ENCODE peak calls at places on chromosome 11, in five cellular contexts. F, Q, Y, K and I are unnamed samples.

GRCh38 chr11:131118247-131118646 is 202.0 kb upstream of the SNX19 start:
- DNase-seq in F (no peak), Q (no peak), Y (no peak), K (no peak), I (no peak)

GRCh38 chr11:14249121-14249963 is 109.6 kb downstream of the RRAS2 start:
- DNase-seq in F (peak; percentile 57), Q (peak; percentile 71), Y (no peak), K (peak; percentile 71), I (peak; percentile 86)

GRCh38 chr11:68373189-68373809 is 60.9 kb downstream of the LRP5 start:
- DNase-seq in F (peak; percentile 53), Q (no peak), Y (no peak), K (no peak), I (no peak)

GRCh38 chr11:125402436-125402835 is 93.6 kb downstream of the FEZ1 start:
- DNase-seq in F (peak; percentile 80), Q (no peak), Y (no peak), K (no peak), I (no peak)

GRCh38 chr11:122723576-122723975 is 68.1 kb downstream of the UBASH3B start:
- DNase-seq in F (no peak), Q (no peak), Y (no peak), K (no peak), I (no peak)

GRCh38 chr11:126062679-126063509 is at the start of gene CDON:
- DNase-seq in F (peak; percentile 91), Q (peak; percentile 93), Y (peak; percentile 87), K (peak; percentile 97), I (peak; percentile 89)

GRCh38 chr11:93100211-93100610 is 97.6 kb downstream of the SLC36A4 start:
- DNase-seq in F (no peak), Q (no peak), Y (no peak), K (no peak), I (no peak)

GRCh38 chr11:117861151-117862018 is 15.1 kb downstream of the FXYD6 start:
- DNase-seq in F (no peak), Q (peak; percentile 96), Y (peak; percentile 75), K (peak; percentile 66), I (no peak)

GRCh38 chr11:117876341-117877119 is at the start of gene FXYD6:
- DNase-seq in F (peak; percentile 74), Q (peak; percentile 76), Y (no peak), K (peak; percentile 85), I (no peak)

GRCh38 chr11:62922653-62923371 is 1.6 kb upstream of the CHRM1 start:
- DNase-seq in F (no peak), Q (no peak), Y (no peak), K (no peak), I (peak; percentile 65)

GRCh38 chr11:66593650-66594049 is 665 bp downstream of the CCS start:
- DNase-seq in F (no peak), Q (no peak), Y (no peak), K (no peak), I (no peak)

GRCh38 chr11:73308003-73308962 is at the start of gene ARHGEF17:
- DNase-seq in F (peak; percentile 91), Q (peak; percentile 89), Y (no peak), K (peak; percentile 90), I (no peak)

GRCh38 chr11:109864161-109864661 is 229.0 kb upstream of the ZC3H12C start:
- DNase-seq in F (peak; percentile 15), Q (no peak), Y (no peak), K (no peak), I (peak; percentile 99)

GRCh38 chr11:457071-457760 is 7.1 kb downstream of the PTDSS2 start:
- DNase-seq in F (no peak), Q (no peak), Y (no peak), K (no peak), I (no peak)

GRCh38 chr11:11992257-11992690 is 16.2 kb downstream of the DKK3 start:
- DNase-seq in F (peak; percentile 66), Q (no peak), Y (no peak), K (no peak), I (peak; percentile 90)

GRCh38 chr11:2772544-2773031 is 72.8 kb upstream of the KCNQ1OT1 start:
- DNase-seq in F (peak; percentile 73), Q (no peak), Y (no peak), K (no peak), I (no peak)

GRCh38 chr11:13184295-13184794 is 93.2 kb upstream of the BMAL1 start:
- DNase-seq in F (no peak), Q (no peak), Y (no peak), K (no peak), I (no peak)

GRCh38 chr11:9714540-9714939 is 50.7 kb downstream of the SWAP70 start:
- DNase-seq in F (no peak), Q (no peak), Y (no peak), K (no peak), I (no peak)

GRCh38 chr11:73001615-73002014 is 140.5 kb downstream of the FCHSD2 start:
- DNase-seq in F (no peak), Q (no peak), Y (no peak), K (no peak), I (no peak)

GRCh38 chr11:76823481-76824028 is 37.2 kb upstream of the ACER3 start:
- DNase-seq in F (peak; percentile 82), Q (peak; percentile 43), Y (no peak), K (no peak), I (peak; percentile 86)

GRCh38 chr11:41301023-41301422 is 158.4 kb downstream of the LRRC4C start:
- DNase-seq in F (no peak), Q (no peak), Y (no peak), K (no peak), I (no peak)

GRCh38 chr11:94776351-94777321 is 8.5 kb downstream of the AMOTL1 start:
- DNase-seq in F (peak; percentile 68), Q (no peak), Y (no peak), K (no peak), I (peak; percentile 81)

GRCh38 chr11:78651923-78652602 is 77.4 kb upstream of the NARS2 start:
- DNase-seq in F (no peak), Q (no peak), Y (no peak), K (no peak), I (no peak)

GRCh38 chr11:827861-828167 is at the start of gene CRACR2B:
- DNase-seq in F (no peak), Q (no peak), Y (no peak), K (no peak), I (no peak)

GRCh38 chr11:67302571-67303131 is 679 bp upstream of the SSH3 start:
- DNase-seq in F (peak; percentile 64), Q (peak; percentile 85), Y (no peak), K (no peak), I (peak; percentile 80)

GRCh38 chr11:120807414-120808150 is 216.3 kb upstream of the TBCEL start:
- DNase-seq in F (peak; percentile 93), Q (peak; percentile 38), Y (no peak), K (peak; percentile 24), I (peak; percentile 84)

GRCh38 chr11:69892237-69892985 is 73.2 kb upstream of the FGF3 start:
- DNase-seq in F (peak; percentile 26), Q (peak; percentile 89), Y (peak; percentile 63), K (no peak), I (no peak)

DNA sequence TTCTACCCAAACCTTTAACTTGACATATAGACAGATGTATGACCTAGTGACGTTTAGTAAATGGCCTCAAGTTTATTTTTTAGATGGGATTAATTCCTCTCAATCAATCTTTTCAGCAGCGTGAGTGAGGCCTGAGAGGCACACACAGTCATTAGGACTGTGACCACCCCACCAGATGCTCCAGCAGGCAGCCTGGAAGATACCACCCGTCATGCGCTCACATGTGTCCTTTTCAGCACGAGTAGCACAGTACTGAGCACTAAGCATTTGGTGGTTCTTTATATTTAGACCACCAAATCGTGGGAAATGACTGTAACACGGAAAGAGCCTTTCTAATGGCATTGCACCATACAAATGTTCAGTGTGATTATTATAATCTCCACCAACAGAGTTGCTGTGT is 354.6 kb upstream of the DDI1 start:
- DNase-seq in F (no peak), Q (no peak), Y (no peak), K (no peak), I (no peak)
- H2BK12ac ChIP-seq in F (no peak overlapping the region), Q (no peak overlapping the region), Y (peak overlapping the region; percentile 41), K (no peak overlapping the region), I (peak overlapping the region; percentile 89)

GRCh38 chr11:100632970-100633452 is 54.1 kb upstream of the ARHGAP42 start:
- DNase-seq in F (peak; percentile 75), Q (no peak), Y (no peak), K (no peak), I (no peak)
- H2BK120ac ChIP-seq in F (no peak overlapping the region), Q (no peak overlapping the region), Y (no peak overlapping the region), K (no peak overlapping the region), I (peak overlapping the region; percentile 17)

DNA sequence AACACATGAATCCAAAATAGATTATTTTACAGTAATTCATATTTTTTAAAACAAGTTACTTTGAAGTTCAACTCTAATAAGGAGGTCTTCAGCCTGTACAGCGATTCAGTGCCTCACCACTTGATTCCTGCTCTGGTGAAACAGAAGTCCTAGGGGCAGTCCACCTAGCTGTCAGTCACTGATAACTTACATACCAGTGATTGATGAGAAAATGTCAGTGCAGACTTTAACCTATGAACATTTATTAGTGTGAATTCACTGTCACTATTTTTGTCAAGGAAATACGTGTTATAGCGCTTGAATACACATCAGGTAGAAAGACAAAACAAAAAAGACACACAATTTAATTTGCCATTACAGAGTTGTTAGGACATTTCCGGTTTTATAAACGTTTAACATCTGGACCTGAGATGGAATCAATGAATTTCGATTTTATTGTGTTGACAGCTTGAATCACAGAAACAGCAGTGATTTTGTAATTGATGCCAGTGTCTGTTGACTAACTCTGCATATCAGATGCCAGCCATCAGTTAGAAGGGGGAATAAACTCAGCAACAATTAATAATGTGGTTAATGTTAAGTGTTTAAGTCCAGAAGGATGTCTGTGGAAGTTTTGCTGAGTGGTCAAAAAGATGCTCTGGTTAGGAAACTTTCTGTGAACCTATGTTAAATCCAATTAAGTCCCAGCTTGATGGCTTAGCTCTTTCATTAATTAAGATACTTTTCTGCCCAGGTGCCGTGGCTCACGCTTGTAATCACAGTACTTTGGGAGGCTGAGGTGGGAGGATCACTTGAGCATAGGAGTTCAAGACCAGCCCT is 34.5 kb downstream of the ELF5 start:
- DNase-seq in F (no peak), Q (no peak), Y (no peak), K (no peak), I (no peak)
- H2AFZ ChIP-seq in F (no peak overlapping the region), Q (no peak overlapping the region), Y (no peak overlapping the region), K (no peak overlapping the region), I (no peak overlapping the region)

GRCh38 chr11:119743041-119743440 is 14.0 kb upstream of the NECTIN1 start:
- DNase-seq in F (no peak), Q (no peak), Y (no peak), K (no peak), I (no peak)

GRCh38 chr11:119744577-119744976 is 15.6 kb upstream of the NECTIN1 start:
- DNase-seq in F (no peak), Q (no peak), Y (no peak), K (no peak), I (no peak)

GRCh38 chr11:119745776-119746535 is 17.0 kb upstream of the NECTIN1 start:
- DNase-seq in F (no peak), Q (no peak), Y (no peak), K (no peak), I (no peak)

GRCh38 chr11:119742263-119742861 is 13.4 kb upstream of the NECTIN1 start:
- DNase-seq in F (peak; percentile 19), Q (peak; percentile 80), Y (no peak), K (peak; percentile 44), I (no peak)

DNA sequence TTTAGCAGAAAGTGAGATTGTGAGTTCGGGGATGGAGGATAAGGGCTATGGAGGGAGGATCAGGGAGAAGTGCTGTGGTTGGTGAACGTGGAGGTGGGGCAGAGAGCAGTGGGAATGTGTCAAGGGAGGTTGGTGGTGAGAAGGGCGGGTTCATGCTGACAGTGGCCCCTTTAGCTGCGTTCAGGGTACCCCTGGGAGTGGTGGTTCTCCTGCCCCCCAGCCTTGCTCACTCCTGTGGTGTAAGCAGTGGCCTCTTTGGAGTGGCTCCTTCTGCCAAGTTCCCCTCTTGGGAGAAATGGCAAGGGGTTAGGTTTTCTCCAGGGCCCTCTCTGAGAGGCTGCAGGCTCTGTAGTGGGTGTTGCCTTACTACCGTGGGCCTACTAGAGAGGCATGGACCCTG is 16.1 kb upstream of the NECTIN1 start:
- DNase-seq in F (no peak), Q (no peak), Y (no peak), K (no peak), I (no peak)
- H2BK12ac ChIP-seq in F (no peak overlapping the region), Q (no peak overlapping the region), Y (no peak overlapping the region), K (no peak overlapping the region), I (no peak overlapping the region)